ENCODE peak calls at places on chromosomes 16 and 17, in eight cellular contexts. R, D, Q, X, J, T, G and I are unnamed samples. For H3K4me1 and H3K27me3, the result is how much of the 10 kb centered on the place peaks cover.

GRCh38 chr16:22014271-22014873 is 6.5 kb downstream of the MOSMO start:
- DNase-seq in J (no peak), R (no peak), Q (no peak), G (no peak), T (no peak), D (no peak), X (no peak), I (no peak)

GRCh38 chr16:5619314-5619713 is 521.7 kb upstream of the EEF2KMT start:
- DNase-seq in Q (no peak), T (peak), D (no peak), G (no peak), X (no peak), J (no peak), R (no peak), I (no peak)

GRCh38 chr16:27446721-27447120 is 44.7 kb downstream of the IL21R start:
- DNase-seq in J (no peak), T (no peak), G (no peak), X (no peak), D (peak), R (no peak), Q (no peak), I (peak)

GRCh38 chr17:43517615-43518386 is 28.3 kb downstream of the ETV4 start:
- DNase-seq in X (no peak), D (no peak), R (peak), G (no peak), Q (no peak), T (no peak), J (no peak), I (no peak)

GRCh38 chr16:51839697-51840462 is 688.8 kb upstream of the SALL1 start:
- DNase-seq in R (peak), G (no peak), J (peak), Q (no peak), T (peak), X (no peak), D (no peak), I (no peak)

GRCh38 chr17:40168262-40168832 is 8.9 kb upstream of the RAPGEFL1 start:
- DNase-seq in R (peak), J (peak), T (peak), X (no peak), G (peak), D (peak), Q (peak), I (peak)

GRCh38 chr16:89020068-89020924 is 43.3 kb upstream of the CBFA2T3 start:
- DNase-seq in R (no peak), Q (no peak), T (no peak), G (peak), X (no peak), J (no peak), D (no peak), I (no peak)

GRCh38 chr16:85615014-85615851 is 2.1 kb downstream of the GSE1 start:
- DNase-seq in X (no peak), D (no peak), J (peak), T (peak), Q (peak), G (no peak), R (no peak), I (peak)

GRCh38 chr17:35183332-35183731 is 10.9 kb downstream of the SLC35G3 start:
- DNase-seq in D (no peak), Q (no peak), J (no peak), X (no peak), R (no peak), T (peak), G (no peak), I (no peak)

GRCh38 chr17:48626202-48626469 is at the start of gene HOXB9:
- DNase-seq in Q (peak), T (no peak), D (no peak), X (no peak), R (peak), G (no peak), J (no peak), I (no peak)

GRCh38 chr17:48627625-48628510 is 1.7 kb upstream of the HOXB9 start:
- DNase-seq in R (no peak), D (no peak), Q (no peak), J (no peak), G (no peak), T (no peak), X (no peak), I (no peak)

GRCh38 chr17:48625502-48626201 is 506 bp downstream of the HOXB9 start:
- DNase-seq in T (peak), R (no peak), X (no peak), J (peak), D (peak), Q (peak), G (no peak), I (peak)

GRCh38 chr17:48626470-48627241 is 498 bp upstream of the HOXB9 start:
- DNase-seq in T (no peak), Q (peak), J (peak), G (no peak), D (no peak), X (no peak), R (peak), I (no peak)

DNA sequence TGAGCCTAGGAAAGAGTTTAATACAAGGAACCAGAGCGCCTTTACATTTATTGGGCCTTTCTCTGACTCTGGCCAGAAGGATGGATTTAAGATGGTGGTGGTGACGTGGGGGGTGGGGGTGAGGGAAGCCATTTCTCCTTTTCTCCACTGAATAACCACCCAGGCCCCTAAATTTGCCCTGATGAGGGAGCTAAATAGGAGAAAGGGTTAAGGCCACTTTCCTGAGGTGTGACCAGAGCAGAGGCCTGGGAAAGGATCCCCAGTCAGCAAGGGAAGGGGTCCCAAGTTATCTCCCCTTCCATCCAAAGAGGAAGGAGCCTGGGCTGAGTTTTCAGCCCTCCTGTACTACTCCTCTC is 1.1 kb upstream of the HOXB9 start:
- DNase-seq in D (no peak), Q (no peak), X (no peak), J (no peak), R (no peak), T (no peak), G (no peak), I (no peak)
- H3K4me1 ChIP-seq in D (under half), Q (under half), X (under half), J (under half), R (under half), T (under half), G (under half), I (under half)

GRCh38 chr16:57409065-57409464 is 4.5 kb downstream of the CCL17 start:
- DNase-seq in G (no peak), R (no peak), T (no peak), Q (no peak), J (no peak), X (no peak), D (no peak), I (no peak)

GRCh38 chr16:57412584-57412983 is 8.0 kb downstream of the CCL17 start:
- DNase-seq in G (no peak), X (no peak), J (no peak), D (no peak), T (no peak), Q (no peak), R (no peak), I (no peak)

GRCh38 chr16:57407521-57408353 is 3.2 kb downstream of the CCL17 start:
- DNase-seq in G (no peak), Q (no peak), R (no peak), T (no peak), D (no peak), X (no peak), J (no peak), I (no peak)

GRCh38 chr16:57411362-57411976 is 6.9 kb downstream of the CCL17 start:
- DNase-seq in D (no peak), G (no peak), R (no peak), X (no peak), J (no peak), Q (no peak), T (no peak), I (no peak)

DNA sequence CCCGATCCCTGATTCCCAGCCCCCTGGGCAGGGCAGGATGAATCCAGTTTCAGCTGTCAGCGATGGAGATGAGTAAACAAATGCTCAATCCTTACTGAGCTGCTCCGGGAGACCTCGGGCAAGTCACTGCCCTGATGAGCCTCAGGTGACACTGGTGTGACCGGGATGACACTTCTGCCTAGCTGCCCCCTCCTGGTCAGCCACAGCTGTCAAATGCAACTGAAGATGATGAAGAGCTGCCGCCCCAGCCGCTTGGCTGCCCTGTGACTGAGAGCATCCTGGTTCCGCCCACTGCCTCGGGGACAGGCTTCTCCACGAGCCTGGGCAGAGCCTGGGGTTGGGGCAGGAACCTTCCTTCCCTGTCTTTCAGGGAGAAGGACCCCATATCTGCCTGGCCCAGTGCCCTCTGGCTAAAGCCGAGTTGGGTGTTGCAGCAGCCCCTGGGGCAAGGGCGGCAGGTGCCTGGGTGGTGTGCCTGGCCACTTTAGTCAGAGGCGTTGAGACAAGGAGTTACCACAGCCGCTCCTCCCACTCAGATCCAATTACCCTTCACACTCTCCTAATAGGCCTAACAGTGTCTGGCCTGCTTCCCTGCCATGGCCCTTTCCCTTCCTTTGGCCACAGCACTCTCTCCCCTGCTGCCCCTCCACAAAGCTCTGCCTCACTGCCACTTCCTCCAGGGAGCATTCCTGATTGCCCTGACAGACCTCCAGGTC is 5.5 kb downstream of the CCL17 start:
- DNase-seq in J (no peak), G (no peak), X (no peak), D (no peak), Q (no peak), R (no peak), T (peak), I (no peak)
- H3K27me3 ChIP-seq in J (under half), G (under half), X (under half), D (under half), Q (under half), R (half or more), T (under half), I (under half)

GRCh38 chr16:53878216-53878615 is 174.3 kb downstream of the FTO start:
- DNase-seq in T (no peak), J (no peak), G (no peak), X (no peak), D (no peak), Q (no peak), R (no peak), I (no peak)
- H3K4me1 ChIP-seq in T (under half), J (under half), G (under half), X (under half), D (under half), Q (under half), R (under half), I (under half)

GRCh38 chr16:31213877-31214704 is at the start of gene TRIM72:
- DNase-seq in J (no peak), X (no peak), R (no peak), D (no peak), T (no peak), Q (no peak), G (no peak), I (no peak)

GRCh38 chr16:31215287-31216115 is 1.4 kb downstream of the PYDC1 start:
- DNase-seq in T (peak), J (peak), X (no peak), R (peak), D (no peak), Q (peak), G (no peak), I (no peak)

GRCh38 chr16:31214705-31215286 is 877 bp downstream of the TRIM72 start:
- DNase-seq in Q (no peak), T (no peak), R (no peak), D (no peak), G (no peak), J (peak), X (no peak), I (no peak)

GRCh38 chr16:31213342-31213741 is 577 bp upstream of the TRIM72 start:
- DNase-seq in G (no peak), Q (no peak), X (no peak), T (no peak), J (no peak), D (no peak), R (no peak), I (no peak)

DNA sequence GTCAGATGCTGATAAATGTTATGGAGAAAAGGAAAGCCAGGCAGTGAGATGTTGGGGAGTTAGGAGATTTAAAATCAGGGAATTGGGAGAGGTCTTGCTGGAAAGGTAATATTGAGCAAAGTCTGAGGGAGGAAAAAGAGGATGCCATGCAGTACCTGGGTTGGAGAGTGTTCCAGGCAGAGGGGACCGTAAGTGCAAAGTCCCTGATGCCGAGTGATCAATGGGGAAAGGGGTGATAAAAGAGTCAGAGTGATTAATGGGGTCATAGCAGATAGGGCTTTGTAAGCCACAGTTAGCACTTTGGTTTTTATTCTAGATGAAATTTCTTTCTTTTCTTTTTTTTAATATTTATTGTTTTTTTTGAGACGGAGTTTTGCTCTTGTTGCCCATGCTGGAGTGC is 2.0 kb upstream of the TRIM72 start:
- DNase-seq in G (no peak), Q (no peak), T (no peak), D (no peak), X (no peak), R (no peak), J (no peak), I (no peak)
- H3K27me3 ChIP-seq in G (under half), Q (under half), T (under half), D (under half), X (under half), R (half or more), J (under half), I (under half)

DNA sequence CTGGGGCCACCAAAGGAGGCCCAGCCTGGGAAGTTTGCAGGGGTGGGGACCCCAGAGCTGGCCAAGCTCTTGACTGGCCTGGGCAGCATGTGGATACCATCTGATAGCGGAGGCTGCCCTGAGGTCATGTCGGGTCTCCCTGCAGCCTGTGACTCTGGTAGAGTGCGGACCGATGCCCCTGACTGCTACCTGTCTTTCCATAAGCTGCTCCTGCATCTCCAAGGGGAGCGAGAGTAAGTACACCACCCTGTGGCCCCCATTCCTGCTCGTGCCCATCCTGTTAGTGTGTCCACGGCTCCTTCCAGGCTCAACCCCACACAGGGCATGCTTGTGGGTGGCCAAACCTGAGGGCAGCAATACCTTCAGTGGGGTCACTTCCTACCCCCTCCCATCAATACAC is 8.0 kb downstream of the CETP start:
- DNase-seq in R (no peak), D (no peak), Q (no peak), J (no peak), T (no peak), X (no peak), G (no peak), I (no peak)
- H3K4me1 ChIP-seq in R (under half), D (under half), Q (under half), J (under half), T (under half), X (under half), G (under half), I (under half)

GRCh38 chr17:28472871-28473497 is 460 bp upstream of the SLC13A2 start:
- DNase-seq in T (no peak), G (peak), Q (peak), J (no peak), D (no peak), R (no peak), X (no peak), I (no peak)
- H3K27me3 ChIP-seq in T (under half), G (under half), Q (under half), J (under half), D (under half), R (half or more), X (under half), I (under half)

GRCh38 chr16:10756574-10756973 is 12.9 kb downstream of the NUBP1 start:
- DNase-seq in X (peak), J (no peak), Q (no peak), D (no peak), G (no peak), R (peak), T (no peak), I (no peak)

GRCh38 chr16:10752843-10753523 is 9.3 kb downstream of the NUBP1 start:
- DNase-seq in Q (peak), D (no peak), T (no peak), G (no peak), R (no peak), J (no peak), X (no peak), I (no peak)

GRCh38 chr16:10751291-10751697 is 7.7 kb downstream of the NUBP1 start:
- DNase-seq in T (peak), Q (no peak), R (no peak), X (no peak), D (no peak), G (no peak), J (peak), I (no peak)

GRCh38 chr16:10753670-10754069 is 10.0 kb downstream of the NUBP1 start:
- DNase-seq in Q (no peak), T (no peak), D (no peak), R (no peak), X (no peak), J (no peak), G (no peak), I (no peak)

DNA sequence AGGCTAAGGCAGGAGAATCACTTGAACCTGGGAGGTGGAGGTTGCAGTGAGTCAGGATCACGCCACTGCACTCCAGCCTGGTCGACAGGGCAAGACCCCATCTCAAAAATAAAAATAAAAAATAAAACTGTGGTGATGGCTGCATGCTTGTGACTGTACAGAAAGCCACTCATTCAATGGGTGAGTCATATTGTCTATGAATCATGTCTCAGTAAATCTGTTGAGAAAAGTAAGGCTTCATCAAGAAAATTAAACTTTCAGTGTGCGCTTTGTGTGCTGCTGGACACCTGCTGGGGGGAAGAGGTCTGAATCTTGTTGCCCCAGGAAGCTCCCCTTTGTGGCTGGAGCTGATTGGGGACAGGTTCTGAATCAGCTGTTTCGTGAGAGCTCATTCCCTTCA is 11.3 kb downstream of the NUBP1 start:
- DNase-seq in R (peak), T (no peak), J (no peak), D (no peak), X (no peak), Q (no peak), G (no peak), I (no peak)
- H3K4me1 ChIP-seq in R (under half), T (under half), J (under half), D (under half), X (under half), Q (under half), G (under half), I (under half)

GRCh38 chr17:29004081-29004692 is 1.6 kb downstream of the SEZ6 start:
- DNase-seq in D (no peak), X (no peak), G (no peak), Q (no peak), R (peak), J (peak), T (peak), I (no peak)
- H3K27me3 ChIP-seq in D (under half), X (under half), G (half or more), Q (under half), R (half or more), J (under half), T (under half), I (under half)